ENCODE peak calls at places on chromosomes 12 and 14, in nine cellular contexts. V is WERI-Rb-1, X is neuronal stem cell, U is NCI-H2081, G is astrocyte of the cerebellum, A is activated T-cell treated with anti-CD3 and anti-CD28 coated beads for 1 hour, Y is head of caudate nucleus, H is T-helper 1 cell, D is substantia nigra. J is an unnamed sample.

GRCh38 chr14:52824479-52824878 is 33.1 kb upstream of the GNPNAT1 start:
- DNase-seq in U (no peak), D (no peak), H (no peak), A (no peak), G (no peak), V (no peak), Y (no peak), X (no peak), J (no peak)

GRCh38 chr12:116918464-116918863 is 7.7 kb downstream of the FBXW8 start:
- DNase-seq in Y (no peak), H (no peak), X (no peak), G (no peak), V (peak), A (no peak), U (no peak), D (no peak), J (no peak)

GRCh38 chr12:120234643-120235368 is 30.7 kb downstream of the PXN start:
- DNase-seq in U (peak), H (no peak), V (peak), Y (peak), G (peak), D (peak), X (no peak), A (no peak), J (no peak)

GRCh38 chr12:126667340-126667739 is 1599.6 kb upstream of the TMEM132C start:
- DNase-seq in U (no peak), D (no peak), G (peak), V (no peak), X (no peak), H (no peak), A (no peak), Y (no peak), J (no peak)

GRCh38 chr12:132302466-132303358 is 26.7 kb downstream of the GALNT9 start:
- DNase-seq in Y (no peak), D (no peak), U (no peak), A (no peak), V (no peak), X (no peak), H (no peak), G (no peak), J (no peak)

GRCh38 chr14:35387209-35387608 is 17.3 kb downstream of the NFKBIA start:
- DNase-seq in Y (no peak), X (no peak), H (no peak), V (no peak), D (no peak), G (no peak), U (no peak), A (no peak), J (no peak)

GRCh38 chr12:15632708-15633107 is 156.5 kb downstream of the EPS8 start:
- DNase-seq in D (no peak), V (no peak), X (no peak), G (no peak), Y (no peak), U (no peak), H (no peak), A (no peak), J (no peak)

GRCh38 chr14:32083789-32084188 is 6.7 kb downstream of the ARHGAP5 start:
- DNase-seq in Y (no peak), D (no peak), H (no peak), V (no peak), X (no peak), A (no peak), G (no peak), U (no peak), J (no peak)

GRCh38 chr12:65923228-65923627 is 98.9 kb downstream of the HMGA2 start:
- DNase-seq in V (no peak), G (no peak), X (no peak), D (no peak), Y (no peak), U (no peak), A (no peak), H (no peak), J (no peak)

GRCh38 chr12:92561543-92561899 is 141.3 kb upstream of the PLEKHG7 start:
- DNase-seq in A (no peak), D (no peak), U (peak), G (peak), Y (no peak), H (no peak), X (no peak), V (no peak), J (peak)

GRCh38 chr12:30694412-30694955 is 1.2 kb downstream of the IPO8 start:
- DNase-seq in V (no peak), H (no peak), Y (no peak), G (no peak), A (no peak), D (no peak), U (no peak), X (no peak), J (no peak)

GRCh38 chr12:90940872-90941499 is 14.0 kb downstream of the CCER1 start:
- DNase-seq in V (no peak), A (no peak), X (peak), H (no peak), D (no peak), U (peak), G (peak), Y (no peak), J (no peak)

GRCh38 chr14:93137864-93138263 is 22.1 kb upstream of the ITPK1 start:
- DNase-seq in Y (no peak), H (no peak), U (peak), X (no peak), V (peak), G (no peak), D (no peak), A (no peak), J (peak)

GRCh38 chr12:111585619-111586135 is 13.4 kb downstream of the ATXN2 start:
- DNase-seq in A (no peak), Y (no peak), H (no peak), G (no peak), V (no peak), D (no peak), X (no peak), U (no peak), J (no peak)

GRCh38 chr14:80477388-80478160 is 266.3 kb upstream of the DIO2 start:
- DNase-seq in X (no peak), D (no peak), U (no peak), G (no peak), V (no peak), Y (no peak), A (no peak), H (no peak), J (no peak)

GRCh38 chr14:77822741-77823140 is 22.8 kb downstream of the ADCK1 start:
- DNase-seq in X (no peak), D (no peak), U (no peak), A (no peak), G (no peak), H (no peak), Y (no peak), V (no peak), J (no peak)

GRCh38 chr12:75656650-75657049 is 145.2 kb upstream of the KRR1 start:
- DNase-seq in U (no peak), X (no peak), D (no peak), H (no peak), Y (no peak), V (no peak), G (no peak), A (no peak), J (no peak)

GRCh38 chr12:64894827-64895475 is 70.5 kb downstream of the TBC1D30 start:
- DNase-seq in A (no peak), V (no peak), D (no peak), U (no peak), H (no peak), X (no peak), Y (no peak), G (no peak), J (no peak)

GRCh38 chr14:97580923-97581495 is 783.8 kb downstream of the VRK1 start:
- DNase-seq in Y (no peak), X (peak), A (no peak), G (no peak), V (no peak), U (no peak), D (no peak), H (no peak), J (no peak)

GRCh38 chr12:116423053-116423452 is 136.1 kb upstream of the MAP1LC3B2 start:
- DNase-seq in Y (no peak), X (no peak), G (no peak), D (no peak), V (no peak), U (no peak), A (no peak), H (no peak), J (no peak)

GRCh38 chr12:50642755-50643154 is 121.1 kb upstream of the ATF1 start:
- DNase-seq in G (no peak), H (no peak), Y (no peak), D (no peak), V (no peak), X (no peak), U (no peak), A (no peak), J (no peak)

GRCh38 chr12:75848961-75849360 is 182.6 kb downstream of the PHLDA1 start:
- DNase-seq in V (no peak), H (no peak), U (no peak), A (no peak), D (no peak), X (no peak), G (no peak), Y (no peak), J (no peak)